ENCODE peak calls at places on chromosomes 1 and 21, in ten cellular contexts. I is right lobe of liver; U is astrocyte of the cerebellum; P is body of pancreas; L is PC-9; K is WTC11; Q is cardiac muscle cell; W is H9; B is CD4-positive, alpha-beta T cell; S is adrenal gland. D is an unnamed sample.

GRCh38 chr1:8447616-8448150 is 129.8 kb downstream of the SLC45A1 start:
- DNase-seq in L (no peak), B (no peak), U (no peak), P (no peak), K (no peak), I (no peak), S (no peak), Q (no peak), W (no peak), D (no peak)

GRCh38 chr1:161177112-161177935 is at the start of gene B4GALT3:
- DNase-seq in L (peak; percentile 64), B (peak; percentile 95), S (peak; percentile 94), P (peak; percentile 92), U (no peak), Q (peak; percentile 84), K (peak; percentile 97), W (peak; percentile 94), I (peak; percentile 93), D (peak; percentile 99)

GRCh38 chr21:37587635-37588177 is 221.1 kb downstream of the DYRK1A start:
- DNase-seq in B (no peak), I (no peak), U (no peak), P (no peak), W (no peak), K (no peak), L (no peak), S (no peak), Q (no peak), D (no peak)

GRCh38 chr1:51600954-51601353 is 15.9 kb upstream of the OSBPL9 start:
- DNase-seq in L (no peak), I (no peak), B (no peak), W (no peak), K (no peak), U (no peak), S (no peak), P (no peak), Q (no peak), D (no peak)

GRCh38 chr1:90964444-90965035 is 57.3 kb downstream of the ZNF644 start:
- DNase-seq in K (no peak), P (no peak), U (peak; percentile 3), S (no peak), B (no peak), Q (peak; percentile 40), W (no peak), L (no peak), I (no peak), D (no peak)

GRCh38 chr1:198024782-198025181 is 107.6 kb downstream of the LHX9 start:
- DNase-seq in I (no peak), B (no peak), Q (no peak), S (no peak), U (no peak), K (no peak), P (no peak), W (no peak), L (no peak), D (no peak)

GRCh38 chr1:228487336-228488106 is at the start of gene RNF187:
- DNase-seq in P (peak; percentile 90), W (no peak), S (peak; percentile 91), L (no peak), K (no peak), I (peak; percentile 92), Q (no peak), B (peak; percentile 27), U (no peak), D (peak; percentile 98)

GRCh38 chr1:17405898-17406759 is 33.3 kb downstream of the RCC2 start:
- DNase-seq in U (peak; percentile 27), W (peak; percentile 90), K (peak; percentile 89), I (peak; percentile 62), P (peak; percentile 70), S (peak; percentile 51), L (peak; percentile 39), B (peak; percentile 19), Q (peak; percentile 69), D (peak; percentile 36)

GRCh38 chr1:221149111-221149510 is 269.9 kb downstream of the HLX start:
- DNase-seq in U (no peak), Q (peak; percentile 70), B (no peak), S (no peak), W (no peak), I (no peak), P (no peak), K (no peak), L (no peak), D (no peak)

GRCh38 chr1:155929057-155929456 is 5.2 kb downstream of the KHDC4 start:
- DNase-seq in L (no peak), W (no peak), P (no peak), U (no peak), I (no peak), B (no peak), S (no peak), K (no peak), Q (no peak), D (no peak)

GRCh38 chr1:234955107-234955731 is 173.4 kb downstream of the TOMM20 start:
- DNase-seq in Q (peak; percentile 81), S (no peak), U (no peak), B (no peak), W (no peak), K (no peak), L (no peak), I (peak; percentile 76), P (peak; percentile 69), D (no peak)

GRCh38 chr1:59302871-59303270 is 6.0 kb downstream of the FGGY start:
- DNase-seq in W (no peak), S (no peak), Q (no peak), L (no peak), I (no peak), K (no peak), U (no peak), P (no peak), B (no peak), D (no peak)

GRCh38 chr1:11568687-11569086 is 85.5 kb downstream of the FBXO2 start:
- DNase-seq in K (no peak), B (no peak), S (no peak), Q (no peak), P (no peak), U (peak; percentile 16), L (no peak), W (no peak), I (no peak), D (no peak)

GRCh38 chr1:47725000-47725731 is 272.0 kb downstream of the TRABD2B start:
- DNase-seq in P (peak; percentile 38), B (no peak), I (no peak), K (peak; percentile 77), L (no peak), Q (no peak), S (no peak), W (peak; percentile 71), U (no peak), D (no peak)

DNA sequence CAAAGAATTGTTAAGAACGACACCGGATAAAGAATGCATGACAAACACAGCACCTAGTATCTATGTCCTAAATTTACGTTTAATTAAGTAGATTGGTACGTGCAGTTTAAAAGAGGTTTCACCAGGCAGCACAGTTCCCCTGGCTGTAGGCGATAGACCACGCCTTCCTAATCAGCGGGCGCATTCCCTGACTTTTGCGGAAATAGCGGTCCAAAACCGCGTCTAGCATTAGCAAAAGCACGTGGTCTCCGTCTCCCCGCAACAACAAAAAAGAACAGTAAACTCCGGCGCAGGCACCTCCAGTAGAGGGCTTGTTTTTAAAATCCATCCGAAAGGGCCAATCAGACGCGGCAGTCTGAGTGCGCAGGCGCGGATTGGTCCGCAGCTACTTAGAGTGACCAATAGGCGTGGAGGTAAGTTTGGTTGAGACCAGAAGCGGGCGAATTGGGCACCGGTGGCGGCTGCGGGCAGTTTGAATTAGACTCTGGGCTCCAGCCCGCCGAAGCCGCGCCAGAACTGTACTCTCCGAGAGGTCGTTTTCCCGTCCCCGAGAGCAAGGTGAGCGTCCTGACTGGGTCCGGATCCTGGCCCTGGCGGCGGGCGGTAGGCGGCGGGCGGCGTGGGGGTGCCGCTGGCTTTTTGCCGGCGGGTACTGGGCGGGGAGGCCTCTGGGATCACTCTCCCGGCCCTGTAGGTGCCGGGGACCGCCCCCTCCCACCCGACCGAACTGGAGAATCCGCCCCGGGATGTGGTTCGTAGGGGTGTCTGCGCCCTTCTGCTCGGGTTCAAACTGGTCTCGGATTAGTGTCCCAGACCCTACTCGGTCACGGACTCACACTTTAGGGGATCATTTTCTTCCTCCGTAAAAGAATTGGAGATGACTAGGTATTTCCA is at the start of gene CENPF:
- DNase-seq in K (peak; percentile 96), L (peak; percentile 97), B (peak; percentile 89), U (peak; percentile 99), W (peak; percentile 99), S (peak; percentile 94), P (peak; percentile 97), I (peak; percentile 91), Q (peak; percentile 99), D (peak; percentile 82)
- TF ChIP-seq CTCF in K (no peak), L (no peak), B (peak; percentile 39), U (peak; percentile 33), W (peak; percentile 29), S (peak; percentile 26), P (peak; percentile 52), I (no peak), Q (peak; percentile 28), D (no peak)

DNA sequence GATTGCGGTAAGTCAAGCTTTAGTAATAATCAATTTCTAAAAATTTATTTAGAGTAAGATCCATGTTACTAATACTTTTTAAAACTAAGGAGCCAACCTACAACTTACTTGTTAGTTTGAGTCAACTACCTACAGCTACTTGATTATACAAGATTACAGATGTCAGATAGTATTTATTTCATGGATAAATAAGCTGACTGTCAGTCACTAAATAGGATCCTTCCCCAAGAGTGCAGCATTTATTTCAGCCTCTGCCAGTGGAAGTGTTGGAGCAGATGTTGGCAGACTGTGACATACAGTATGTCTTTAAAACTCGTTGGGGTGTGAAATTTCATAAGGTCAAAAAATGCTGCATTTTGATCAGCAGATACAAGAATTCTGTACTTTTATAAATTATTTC is 156.3 kb downstream of the AKT3 start:
- DNase-seq in U (no peak), Q (no peak), W (no peak), P (no peak), B (no peak), K (no peak), S (no peak), L (no peak), I (no peak), D (no peak)
- TF ChIP-seq CTCF in U (no peak), Q (no peak), W (no peak), P (no peak), B (no peak), K (no peak), S (no peak), L (no peak), I (no peak), D (no peak)

GRCh38 chr1:114669562-114670082 is at the start of gene DENND2C:
- DNase-seq in I (no peak), K (peak; percentile 78), W (no peak), B (no peak), L (no peak), Q (no peak), P (no peak), U (no peak), S (no peak), D (no peak)
- TF ChIP-seq CTCF in I (no peak), K (no peak), W (peak; percentile 26), B (no peak), L (no peak), Q (no peak), P (no peak), U (no peak), S (no peak), D (no peak)

DNA sequence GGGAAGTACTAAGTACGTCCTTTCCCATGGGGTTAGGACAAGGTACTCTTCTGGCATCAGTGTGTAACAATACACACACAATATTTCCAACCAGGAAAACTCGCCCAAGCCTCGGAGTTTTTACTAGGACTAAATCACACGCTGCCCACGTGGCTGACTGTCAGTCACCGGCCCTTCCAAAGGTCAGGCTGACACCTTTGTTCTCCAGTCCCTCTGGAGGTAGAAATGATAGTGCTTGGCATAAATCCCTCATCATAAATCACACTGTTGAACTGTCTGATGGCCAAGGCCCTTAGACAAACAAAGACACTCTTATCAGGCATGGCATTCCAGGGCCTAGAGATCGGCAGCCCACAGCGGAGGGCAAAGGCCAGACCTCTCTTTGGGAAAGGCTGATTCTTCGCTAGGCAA is 16.9 kb upstream of the SLAMF9 start:
- DNase-seq in P (peak; percentile 53), Q (no peak), B (no peak), L (no peak), S (no peak), U (no peak), K (no peak), W (peak; percentile 13), I (peak; percentile 86), D (no peak)
- TF ChIP-seq CTCF in P (peak; percentile 29), Q (no peak), B (no peak), L (no peak), S (no peak), U (no peak), K (no peak), W (no peak), I (no peak), D (no peak)